ENCODE peak calls at places on chromosomes 2 and 18, in eight cellular contexts. One of them, this sample, is unnamed.

GRCh38 chr2:240433973-240434727 is 1.3 kb upstream of the GPC1 start:
- DNase-seq in bronchial epithelial cell: peak
- DNase-seq in C1 segment of cervical spinal cord: no peak
- DNase-seq in NCI-H2029: no peak
- DNase-seq in AG08395: peak
- DNase-seq in endothelial cell: no peak
- DNase-seq in fibroblast of lung: peak
- DNase-seq in ELR: peak
- DNase-seq in this sample: no peak

GRCh38 chr2:119549236-119549635 is 5.0 kb downstream of the CFAP221 start:
- DNase-seq in fibroblast of lung: peak
- DNase-seq in endothelial cell: no peak
- DNase-seq in bronchial epithelial cell: peak
- DNase-seq in C1 segment of cervical spinal cord: no peak
- DNase-seq in NCI-H2029: no peak
- DNase-seq in AG08395: peak
- DNase-seq in ELR: peak
- DNase-seq in this sample: no peak

GRCh38 chr2:235595420-235596010 is 101.7 kb downstream of the AGAP1 start:
- DNase-seq in AG08395: peak
- DNase-seq in fibroblast of lung: peak
- DNase-seq in bronchial epithelial cell: peak
- DNase-seq in ELR: peak
- DNase-seq in endothelial cell: peak
- DNase-seq in C1 segment of cervical spinal cord: peak
- DNase-seq in NCI-H2029: peak
- DNase-seq in this sample: peak

GRCh38 chr18:49237031-49237430 is 223.4 kb downstream of the DYM start:
- DNase-seq in fibroblast of lung: no peak
- DNase-seq in bronchial epithelial cell: peak
- DNase-seq in NCI-H2029: no peak
- DNase-seq in AG08395: no peak
- DNase-seq in endothelial cell: no peak
- DNase-seq in C1 segment of cervical spinal cord: no peak
- DNase-seq in ELR: no peak
- DNase-seq in this sample: no peak

GRCh38 chr2:235703711-235704295 is 210.0 kb downstream of the AGAP1 start:
- DNase-seq in C1 segment of cervical spinal cord: no peak
- DNase-seq in ELR: no peak
- DNase-seq in NCI-H2029: no peak
- DNase-seq in fibroblast of lung: no peak
- DNase-seq in endothelial cell: no peak
- DNase-seq in AG08395: no peak
- DNase-seq in bronchial epithelial cell: no peak
- DNase-seq in this sample: no peak

GRCh38 chr2:58634653-58635347 is 393.7 kb upstream of the FANCL start:
- DNase-seq in NCI-H2029: no peak
- DNase-seq in endothelial cell: no peak
- DNase-seq in ELR: peak
- DNase-seq in C1 segment of cervical spinal cord: no peak
- DNase-seq in bronchial epithelial cell: peak
- DNase-seq in fibroblast of lung: no peak
- DNase-seq in AG08395: no peak
- DNase-seq in this sample: no peak

GRCh38 chr2:112869258-112869842 is 32.8 kb upstream of the IL1B start:
- DNase-seq in C1 segment of cervical spinal cord: no peak
- DNase-seq in fibroblast of lung: peak
- DNase-seq in endothelial cell: no peak
- DNase-seq in bronchial epithelial cell: peak
- DNase-seq in NCI-H2029: peak
- DNase-seq in ELR: peak
- DNase-seq in AG08395: peak
- DNase-seq in this sample: peak

GRCh38 chr2:228681426-228681825 is 499.9 kb upstream of the SPHKAP start:
- DNase-seq in bronchial epithelial cell: peak
- DNase-seq in AG08395: peak
- DNase-seq in ELR: peak
- DNase-seq in NCI-H2029: peak
- DNase-seq in C1 segment of cervical spinal cord: no peak
- DNase-seq in fibroblast of lung: peak
- DNase-seq in endothelial cell: no peak
- DNase-seq in this sample: no peak

GRCh38 chr2:68100189-68100588 is 37.4 kb upstream of the C1D start:
- DNase-seq in C1 segment of cervical spinal cord: no peak
- DNase-seq in ELR: no peak
- DNase-seq in NCI-H2029: no peak
- DNase-seq in endothelial cell: no peak
- DNase-seq in AG08395: no peak
- DNase-seq in fibroblast of lung: no peak
- DNase-seq in bronchial epithelial cell: no peak
- DNase-seq in this sample: no peak

GRCh38 chr18:75884728-75885127 is 457.2 kb upstream of the SMIM21 start:
- DNase-seq in endothelial cell: no peak
- DNase-seq in NCI-H2029: no peak
- DNase-seq in ELR: no peak
- DNase-seq in bronchial epithelial cell: no peak
- DNase-seq in AG08395: no peak
- DNase-seq in C1 segment of cervical spinal cord: no peak
- DNase-seq in fibroblast of lung: no peak
- DNase-seq in this sample: no peak

GRCh38 chr2:97739020-97739892 is 25.9 kb downstream of the ZAP70 start:
- DNase-seq in AG08395: no peak
- DNase-seq in C1 segment of cervical spinal cord: no peak
- DNase-seq in NCI-H2029: no peak
- DNase-seq in bronchial epithelial cell: no peak
- DNase-seq in ELR: no peak
- DNase-seq in fibroblast of lung: no peak
- DNase-seq in endothelial cell: no peak
- DNase-seq in this sample: no peak

GRCh38 chr18:72849671-72850070 is 18.1 kb downstream of the NETO1 start:
- DNase-seq in NCI-H2029: no peak
- DNase-seq in AG08395: no peak
- DNase-seq in C1 segment of cervical spinal cord: no peak
- DNase-seq in fibroblast of lung: no peak
- DNase-seq in endothelial cell: no peak
- DNase-seq in ELR: no peak
- DNase-seq in bronchial epithelial cell: no peak
- DNase-seq in this sample: no peak

GRCh38 chr2:45542013-45542412 is 69.1 kb downstream of the SRBD1 start:
- DNase-seq in bronchial epithelial cell: no peak
- DNase-seq in C1 segment of cervical spinal cord: no peak
- DNase-seq in fibroblast of lung: no peak
- DNase-seq in endothelial cell: no peak
- DNase-seq in AG08395: no peak
- DNase-seq in ELR: no peak
- DNase-seq in NCI-H2029: no peak
- DNase-seq in this sample: no peak

GRCh38 chr2:217429981-217430500 is 570.2 kb upstream of the TNP1 start:
- DNase-seq in fibroblast of lung: peak
- DNase-seq in AG08395: no peak
- DNase-seq in NCI-H2029: no peak
- DNase-seq in C1 segment of cervical spinal cord: no peak
- DNase-seq in endothelial cell: no peak
- DNase-seq in ELR: no peak
- DNase-seq in bronchial epithelial cell: peak
- DNase-seq in this sample: no peak

GRCh38 chr18:12943200-12943599 is 4.6 kb upstream of the SEH1L start:
- DNase-seq in AG08395: no peak
- DNase-seq in fibroblast of lung: no peak
- DNase-seq in ELR: peak
- DNase-seq in NCI-H2029: no peak
- DNase-seq in endothelial cell: no peak
- DNase-seq in bronchial epithelial cell: no peak
- DNase-seq in C1 segment of cervical spinal cord: no peak
- DNase-seq in this sample: no peak